ENCODE peak calls at places on chromosomes 11 and 22, in six cellular contexts. V is AG09319, I is thoracic aorta, L is OCI-LY7, C is HCT116, X is mucosa of descending colon. R is an unnamed sample.

GRCh38 chr11:128725630-128726461 is 32.0 kb downstream of the FLI1 start:
- DNase-seq in V (peak), I (no peak), L (peak), C (no peak), X (no peak), R (no peak)

GRCh38 chr11:48005878-48006277 is 25.5 kb downstream of the PTPRJ start:
- DNase-seq in V (no peak), I (no peak), L (no peak), C (no peak), X (no peak), R (peak)

GRCh38 chr11:31810779-31811647 is at the start of gene PAX6:
- DNase-seq in V (no peak), I (no peak), L (no peak), C (peak), X (peak), R (peak)

GRCh38 chr11:119384332-119384731 is 2.8 kb upstream of the USP2 start:
- DNase-seq in V (no peak), I (no peak), L (no peak), C (no peak), X (no peak), R (no peak)

GRCh38 chr11:69062873-69063665 is 14.3 kb downstream of the TPCN2 start:
- DNase-seq in V (no peak), I (no peak), L (no peak), C (no peak), X (no peak), R (no peak)

GRCh38 chr11:78586452-78587046 is 11.9 kb upstream of the NARS2 start:
- DNase-seq in V (no peak), I (no peak), L (peak), C (no peak), X (no peak), R (no peak)

GRCh38 chr11:65434057-65434666 is 11.6 kb downstream of the NEAT1 start:
- DNase-seq in V (no peak), I (no peak), L (no peak), C (no peak), X (no peak), R (no peak)

GRCh38 chr22:23212061-23213030 is 32.0 kb downstream of the BCR start:
- DNase-seq in V (no peak), I (no peak), L (peak), C (no peak), X (no peak), R (no peak)

GRCh38 chr11:99271527-99271926 is 250.8 kb downstream of the CNTN5 start:
- DNase-seq in V (no peak), I (no peak), L (no peak), C (no peak), X (no peak), R (no peak)

GRCh38 chr22:20089977-20090729 is 10.1 kb downstream of the DGCR8 start:
- DNase-seq in V (no peak), I (no peak), L (no peak), C (no peak), X (peak), R (no peak)

GRCh38 chr11:84993386-84993785 is 633.8 kb downstream of the DLG2 start:
- DNase-seq in V (no peak), I (no peak), L (peak), C (peak), X (peak), R (peak)

GRCh38 chr11:95379460-95379859 is 148.5 kb upstream of the SESN3 start:
- DNase-seq in V (no peak), I (no peak), L (no peak), C (no peak), X (no peak), R (no peak)

GRCh38 chr22:17303840-17304779 is 65.2 kb upstream of the CECR2 start:
- DNase-seq in V (no peak), I (no peak), L (peak), C (no peak), X (no peak), R (no peak)

GRCh38 chr11:48043111-48043997 is 63.0 kb downstream of the PTPRJ start:
- DNase-seq in V (no peak), I (no peak), L (peak), C (no peak), X (no peak), R (no peak)

GRCh38 chr11:35675901-35676610 is 13.5 kb downstream of the TRIM44 start:
- DNase-seq in V (no peak), I (no peak), L (peak), C (no peak), X (no peak), R (no peak)

GRCh38 chr11:3150726-3151125 is 14.4 kb downstream of the OSBPL5 start:
- DNase-seq in V (no peak), I (no peak), L (no peak), C (no peak), X (no peak), R (no peak)

GRCh38 chr11:10572533-10572932 is 4.1 kb upstream of the LYVE1 start:
- DNase-seq in V (no peak), I (no peak), L (no peak), C (no peak), X (no peak), R (no peak)

GRCh38 chr11:371716-372590 is 2.7 kb downstream of the B4GALNT4 start:
- DNase-seq in V (no peak), I (no peak), L (no peak), C (no peak), X (no peak), R (peak)

GRCh38 chr11:65066315-65066714 is 8.0 kb upstream of the NAALADL1 start:
- DNase-seq in V (no peak), I (no peak), L (no peak), C (no peak), X (no peak), R (no peak)

GRCh38 chr11:65430406-65431217 is 8.0 kb downstream of the NEAT1 start:
- DNase-seq in V (no peak), I (no peak), L (peak), C (no peak), X (no peak), R (no peak)

GRCh38 chr22:36467946-36468345 is 13.5 kb downstream of the TXN2 start:
- DNase-seq in V (peak), I (no peak), L (no peak), C (peak), X (no peak), R (no peak)

GRCh38 chr11:133115099-133115498 is 417.2 kb downstream of the OPCML start:
- DNase-seq in V (no peak), I (no peak), L (no peak), C (no peak), X (no peak), R (no peak)

GRCh38 chr22:32987081-32987631 is 71.0 kb downstream of the SYN3 start:
- DNase-seq in V (peak), I (no peak), L (no peak), C (no peak), X (no peak), R (no peak)

GRCh38 chr22:32707971-32708370 is 93.5 kb upstream of the TIMP3 start:
- DNase-seq in V (no peak), I (no peak), L (no peak), C (no peak), X (no peak), R (no peak)

GRCh38 chr22:17769716-17770082 is 4.6 kb downstream of the BID start:
- DNase-seq in V (no peak), I (no peak), L (no peak), C (no peak), X (peak), R (no peak)

GRCh38 chr22:27617214-27617881 is 184.2 kb downstream of the MN1 start:
- DNase-seq in V (no peak), I (no peak), L (no peak), C (no peak), X (no peak), R (peak)

GRCh38 chr22:46641829-46642266 is 21.7 kb downstream of the GRAMD4 start:
- DNase-seq in V (no peak), I (no peak), L (no peak), C (no peak), X (no peak), R (no peak)

GRCh38 chr22:29030618-29031235 is 30.9 kb downstream of the C22orf31 start:
- DNase-seq in V (no peak), I (peak), L (no peak), C (peak), X (peak), R (peak)

GRCh38 chr11:68173926-68174325 is 39.2 kb downstream of the KMT5B start:
- DNase-seq in V (no peak), I (no peak), L (no peak), C (no peak), X (no peak), R (no peak)

GRCh38 chr11:13297917-13298356 is 20.3 kb downstream of the BMAL1 start:
- DNase-seq in V (no peak), I (no peak), L (no peak), C (no peak), X (no peak), R (no peak)

GRCh38 chr22:18024956-18025720 is 777 bp upstream of the MICAL3 start:
- DNase-seq in V (no peak), I (no peak), L (peak), C (no peak), X (no peak), R (no peak)

GRCh38 chr11:72676874-72677341 is 2.7 kb upstream of the PDE2A start:
- DNase-seq in V (no peak), I (no peak), L (peak), C (no peak), X (peak), R (peak)

GRCh38 chr22:47307326-47307725 is 544.9 kb downstream of the TBC1D22A start:
- DNase-seq in V (no peak), I (no peak), L (no peak), C (no peak), X (no peak), R (no peak)

GRCh38 chr11:30902929-30903328 is 316.8 kb upstream of the MPPED2 start:
- DNase-seq in V (no peak), I (no peak), L (no peak), C (no peak), X (no peak), R (no peak)

GRCh38 chr22:42879371-42880021 is 22.4 kb upstream of the ARFGAP3 start:
- DNase-seq in V (no peak), I (no peak), L (no peak), C (no peak), X (no peak), R (no peak)

GRCh38 chr11:47918882-47919495 is 61.4 kb upstream of the PTPRJ start:
- DNase-seq in V (no peak), I (no peak), L (no peak), C (no peak), X (no peak), R (no peak)

GRCh38 chr11:11445441-11446185 is 92.6 kb upstream of the CSNK2A3 start:
- DNase-seq in V (no peak), I (no peak), L (no peak), C (no peak), X (no peak), R (no peak)

GRCh38 chr22:40215266-40215665 is 37.5 kb downstream of the TNRC6B start:
- DNase-seq in V (no peak), I (no peak), L (peak), C (no peak), X (no peak), R (no peak)

GRCh38 chr11:126573325-126574076 is 218.0 kb downstream of the ST3GAL4 start:
- DNase-seq in V (no peak), I (no peak), L (no peak), C (no peak), X (no peak), R (no peak)

GRCh38 chr11:49499117-49499516 is 290.7 kb upstream of the FOLH1 start:
- DNase-seq in V (no peak), I (no peak), L (no peak), C (no peak), X (no peak), R (no peak)
- TF ChIP-seq CTCF in V (no peak), I (no peak), L (no peak), C (no peak), X (no peak), R (no peak)

DNA sequence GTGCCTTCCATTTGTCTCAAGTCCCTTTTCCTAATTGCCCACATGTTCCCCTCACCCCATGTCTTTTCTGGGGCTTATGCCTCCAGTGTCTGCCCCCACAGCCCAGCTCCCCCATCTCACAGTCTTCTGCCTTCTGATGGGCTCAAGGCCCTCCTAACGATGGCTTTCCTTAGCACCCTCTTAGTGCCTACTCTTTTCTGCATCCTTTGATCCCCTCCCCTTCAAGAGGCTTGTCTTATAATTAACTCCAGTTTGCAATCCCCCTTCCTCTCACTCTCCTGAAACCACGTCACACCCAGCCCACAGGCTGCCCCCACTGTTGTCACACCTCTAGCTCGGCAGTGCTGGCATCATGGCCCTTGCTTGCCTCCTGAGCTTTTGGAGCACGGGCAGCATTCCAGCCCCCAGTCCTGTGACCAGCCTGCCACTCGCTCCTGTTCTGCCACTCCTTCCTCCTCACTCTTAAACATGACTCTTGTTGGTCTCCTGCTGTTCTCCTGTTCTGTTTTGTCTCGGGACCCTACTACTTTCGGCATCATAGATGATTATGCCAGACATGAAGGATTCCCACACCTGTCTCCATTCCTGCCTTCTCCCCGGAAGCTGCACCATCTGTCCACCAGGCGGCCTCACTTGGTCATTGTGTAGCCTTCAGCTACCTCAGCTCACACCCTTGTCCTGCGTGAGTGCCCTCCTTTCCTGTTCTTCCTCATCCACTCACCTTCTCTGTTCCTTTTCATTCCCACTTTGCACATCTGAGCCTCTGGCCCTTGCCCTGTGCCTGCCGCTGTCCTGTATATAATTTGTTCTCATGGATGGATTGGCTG is 26.1 kb downstream of the UBE2L3 start:
- DNase-seq in V (no peak), I (no peak), L (no peak), C (no peak), X (no peak), R (peak)
- TF ChIP-seq CTCF in V (no peak), I (no peak), L (peak), C (peak), X (no peak), R (peak)

DNA sequence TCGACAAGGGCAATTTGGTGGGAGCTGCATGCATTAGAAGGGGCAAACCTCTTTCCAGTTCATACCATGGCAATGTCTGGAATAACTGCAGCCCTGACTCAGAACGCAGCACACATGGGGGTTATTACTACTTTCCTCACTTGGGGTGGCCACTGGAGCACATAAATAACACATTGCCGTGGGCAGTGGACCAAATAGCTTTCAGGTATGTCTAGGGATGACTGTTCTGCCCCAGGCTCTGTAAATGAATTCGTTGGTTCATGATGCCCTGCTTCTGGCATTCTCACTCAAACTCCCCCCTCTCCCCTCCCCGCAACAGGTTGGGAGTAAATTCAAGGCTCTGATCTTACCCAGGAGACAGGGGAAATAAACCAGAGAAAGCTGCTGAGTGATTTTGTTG is 238.0 kb upstream of the PLET1 start:
- DNase-seq in V (no peak), I (no peak), L (no peak), C (no peak), X (no peak), R (no peak)
- TF ChIP-seq CTCF in V (no peak), I (no peak), L (no peak), C (no peak), X (no peak), R (no peak)

DNA sequence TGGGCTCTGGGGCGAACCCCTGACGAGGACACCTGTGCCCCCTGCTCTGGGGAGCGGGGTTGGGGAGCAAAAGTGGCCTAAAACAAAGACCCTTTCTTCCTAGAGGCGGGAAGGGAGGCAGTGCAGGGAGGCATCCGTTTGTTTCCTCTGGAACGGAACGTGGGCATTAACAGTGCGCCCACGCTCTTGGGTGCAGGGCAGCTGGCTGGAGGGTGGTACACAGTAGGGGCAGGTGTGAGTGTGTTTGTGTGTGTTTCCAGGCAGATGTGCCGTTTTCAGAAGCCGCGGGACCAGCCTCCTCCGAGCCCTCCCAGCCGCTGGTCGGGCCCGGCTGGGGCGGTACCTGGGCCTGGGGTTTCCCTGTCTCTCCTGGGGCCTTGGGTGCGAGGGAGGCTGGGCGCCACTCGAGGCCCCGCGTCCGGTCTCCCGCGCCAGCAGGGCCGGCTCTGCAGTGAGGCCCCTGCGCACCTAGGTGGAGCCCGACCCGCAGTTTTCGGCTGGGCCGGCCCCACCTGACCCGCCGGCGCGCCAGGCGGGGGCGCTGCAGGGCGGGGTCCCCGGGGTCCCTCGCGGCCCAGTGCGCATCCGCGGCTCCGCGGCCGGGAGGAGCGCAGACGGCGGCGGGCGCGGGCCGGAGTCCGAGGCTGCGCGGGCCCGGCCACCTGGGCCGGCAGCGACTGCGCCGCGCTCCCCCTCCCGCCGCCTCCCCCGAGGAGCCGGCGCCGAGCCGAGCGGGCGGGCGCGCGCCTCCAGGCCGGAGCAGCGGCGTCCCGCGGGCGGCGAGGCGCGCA is 1252.7 kb downstream of the BRD1 start:
- DNase-seq in V (no peak), I (no peak), L (no peak), C (no peak), X (peak), R (peak)
- TF ChIP-seq CTCF in V (no peak), I (peak), L (no peak), C (no peak), X (no peak), R (peak)

DNA sequence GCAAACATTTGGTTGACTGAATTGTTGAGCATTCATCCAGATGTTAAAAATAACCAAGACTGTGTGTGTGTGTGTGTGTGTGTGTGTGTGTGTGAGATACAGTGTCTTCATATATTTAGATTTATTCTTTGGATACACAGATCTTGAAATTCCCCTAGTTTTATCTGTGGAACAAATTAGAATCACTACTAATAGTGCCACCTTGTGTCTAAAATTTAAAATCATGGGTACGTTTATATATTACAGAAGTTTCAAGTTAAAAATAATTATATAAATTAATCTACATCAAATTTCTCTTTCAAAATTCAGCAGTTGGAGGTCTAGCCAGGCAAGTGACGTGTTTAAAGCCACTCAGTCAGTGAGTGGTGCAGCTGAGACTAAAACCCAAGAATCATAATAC is 1566.2 kb upstream of the TENM4 start:
- DNase-seq in V (no peak), I (no peak), L (no peak), C (no peak), X (no peak), R (no peak)
- TF ChIP-seq CTCF in V (peak), I (no peak), L (peak), C (no peak), X (no peak), R (no peak)